ENCODE peak calls at places on chromosomes 4 and X, in five cellular contexts. Z is NB4, G is adipocyte, I is HEK293T, Q is HT-29. F is an unnamed sample.

GRCh38 chr4:82469776-82470345 is 39.5 kb downstream of the ENOPH1 start:
- DNase-seq in Z (peak), G (peak), I (no peak), Q (no peak), F (no peak)

GRCh38 chr4:15956179-15956850 is 6.7 kb downstream of the FGFBP2 start:
- DNase-seq in Z (peak), G (peak), I (peak), Q (peak), F (peak)

GRCh38 chrX:106791495-106791894 is 11.0 kb upstream of the TBC1D8B start:
- DNase-seq in Z (peak), G (peak), I (no peak), Q (peak), F (no peak)

GRCh38 chrX:152642931-152643525 is 5.3 kb downstream of the GABRQ start:
- DNase-seq in Z (no peak), G (no peak), I (no peak), Q (no peak), F (peak)

GRCh38 chr4:185589067-185589844 is 53.9 kb upstream of the PDLIM3 start:
- DNase-seq in Z (no peak), G (peak), I (no peak), Q (no peak), F (no peak)

GRCh38 chr4:40199999-40200880 is 3.4 kb downstream of the RHOH start:
- DNase-seq in Z (peak), G (no peak), I (no peak), Q (no peak), F (no peak)

GRCh38 chr4:7263166-7263565 is 70.8 kb downstream of the SORCS2 start:
- DNase-seq in Z (no peak), G (no peak), I (no peak), Q (no peak), F (peak)

GRCh38 chrX:94524867-94525266 is 850.9 kb downstream of the FAM133A start:
- DNase-seq in Z (peak), G (no peak), I (peak), Q (peak), F (no peak)

GRCh38 chrX:12955882-12956703 is 18.8 kb upstream of the TMSB4X start:
- DNase-seq in Z (peak), G (peak), I (no peak), Q (peak), F (peak)

GRCh38 chr4:26884486-26884988 is 23.9 kb downstream of the STIM2 start:
- DNase-seq in Z (no peak), G (no peak), I (no peak), Q (no peak), F (no peak)

GRCh38 chr4:15479913-15480185 is 10.2 kb downstream of the CC2D2A start:
- DNase-seq in Z (no peak), G (peak), I (no peak), Q (no peak), F (no peak)

GRCh38 chr4:99564921-99565320 is 1.1 kb upstream of the TRMT10A start:
- DNase-seq in Z (no peak), G (no peak), I (no peak), Q (no peak), F (no peak)

GRCh38 chrX:24149346-24150050 is at the start of gene ZFX:
- DNase-seq in Z (peak), G (peak), I (no peak), Q (peak), F (peak)

GRCh38 chrX:19625612-19626011 is 110.3 kb upstream of the MAP3K15 start:
- DNase-seq in Z (peak), G (no peak), I (no peak), Q (peak), F (peak)

GRCh38 chr4:88722276-88722780 is 24.7 kb upstream of the NAP1L5 start:
- DNase-seq in Z (no peak), G (no peak), I (no peak), Q (no peak), F (no peak)

GRCh38 chrX:154374361-154375155 is at the start of gene FLNA:
- DNase-seq in Z (peak), G (peak), I (no peak), Q (peak), F (peak)

GRCh38 chr4:129561886-129562285 is 465.9 kb downstream of the C4orf33 start:
- DNase-seq in Z (no peak), G (peak), I (no peak), Q (no peak), F (no peak)

GRCh38 chrX:8191022-8191421 is 20.0 kb upstream of the VCX2 start:
- DNase-seq in Z (peak), G (no peak), I (no peak), Q (peak), F (peak)

GRCh38 chr4:114250439-114250891 is 271.0 kb upstream of the ARSJ start:
- DNase-seq in Z (no peak), G (no peak), I (no peak), Q (no peak), F (no peak)

GRCh38 chr4:109010534-109010933 is 247.7 kb upstream of the ETNPPL start:
- DNase-seq in Z (no peak), G (no peak), I (no peak), Q (no peak), F (no peak)

GRCh38 chr4:175412161-175412560 is 399.9 kb downstream of the GPM6A start:
- DNase-seq in Z (no peak), G (no peak), I (no peak), Q (no peak), F (no peak)

GRCh38 chr4:85968945-85969830 is 390.7 kb downstream of the MAPK10 start:
- DNase-seq in Z (peak), G (peak), I (peak), Q (peak), F (no peak)

GRCh38 chr4:75717332-75717873 is 7.0 kb upstream of the USO1 start:
- DNase-seq in Z (no peak), G (no peak), I (no peak), Q (no peak), F (no peak)

F was measured in PC-9.